ENCODE peak calls at places on chromosomes 6 and 20, in four cellular contexts. L is EL, Q is HCT116, P is M059J. M is an unnamed sample.
A peak's percentile ranks its signal among the peaks of the same experiment; 100 is the strongest.

GRCh38 chr6:24234043-24234442 is 108.0 kb downstream of the NRSN1 start:
- DNase-seq in L (no peak), Q (no peak), P (no peak), M (no peak)

GRCh38 chr6:15897063-15897934 is 231.6 kb upstream of the MYLIP start:
- DNase-seq in L (peak; percentile 50), Q (no peak), P (peak; percentile 40), M (peak; percentile 33)

GRCh38 chr6:27531772-27532459 is 59.0 kb upstream of the ZNF184 start:
- DNase-seq in L (no peak), Q (peak; percentile 79), P (no peak), M (no peak)

GRCh38 chr20:24096256-24096655 is 107.7 kb upstream of the GGTLC1 start:
- DNase-seq in L (no peak), Q (no peak), P (no peak), M (no peak)

GRCh38 chr20:48930035-48930434 is 8.5 kb downstream of the ARFGEF2 start:
- DNase-seq in L (no peak), Q (no peak), P (no peak), M (no peak)

GRCh38 chr6:19994909-19995308 is 157.7 kb downstream of the ID4 start:
- DNase-seq in L (no peak), Q (no peak), P (no peak), M (no peak)

GRCh38 chr6:33320315-33321181 is 3.0 kb upstream of the ZBTB22 start:
- DNase-seq in L (peak; percentile 97), Q (no peak), P (peak; percentile 85), M (peak; percentile 78)

GRCh38 chr6:45422541-45423110 is 44.9 kb upstream of the SUPT3H start:
- DNase-seq in L (peak; percentile 68), Q (no peak), P (peak; percentile 66), M (peak; percentile 49)

GRCh38 chr20:37879843-37880242 is 23.1 kb upstream of the VSTM2L start:
- DNase-seq in L (no peak), Q (no peak), P (no peak), M (no peak)

GRCh38 chr6:52666523-52666922 is 4.4 kb upstream of the TMEM14A start:
- DNase-seq in L (no peak), Q (no peak), P (no peak), M (no peak)

M was measured in AG20443.